ENCODE peak calls at places on chromosomes 4 and X, in five cellular contexts. P, V, A, Z and G are unnamed samples.

GRCh38 chr4:26235500-26235899 is 85.3 kb upstream of the RBPJ start:
- DNase-seq in P (peak), V (peak), Z (peak), A (no peak), G (no peak)

GRCh38 chr4:3462790-3463415 is at the start of gene DOK7:
- DNase-seq in A (no peak), Z (peak), P (no peak), V (no peak), G (no peak)

GRCh38 chr4:146401274-146401673 is 120.5 kb downstream of the SLC10A7 start:
- DNase-seq in P (no peak), Z (no peak), V (no peak), A (no peak), G (no peak)

GRCh38 chr4:2065106-2065930 is 6.2 kb downstream of the NAT8L start:
- DNase-seq in A (no peak), P (no peak), V (no peak), Z (no peak), G (no peak)

GRCh38 chr4:7398104-7398423 is 36.7 kb downstream of the PSAPL1 start:
- DNase-seq in A (no peak), Z (no peak), P (peak), V (no peak), G (no peak)

GRCh38 chr4:7427326-7428260 is 7.1 kb downstream of the PSAPL1 start:
- DNase-seq in P (no peak), V (no peak), Z (peak), A (no peak), G (no peak)

GRCh38 chrX:131818297-131818936 is 204.7 kb upstream of the STK26 start:
- DNase-seq in V (no peak), A (no peak), Z (no peak), P (no peak), G (no peak)

GRCh38 chr4:74631338-74631737 is 163.0 kb downstream of the BTC start:
- DNase-seq in P (no peak), V (peak), Z (no peak), A (no peak), G (no peak)

GRCh38 chr4:4420421-4420820 is 33.5 kb downstream of the NSG1 start:
- DNase-seq in P (no peak), V (no peak), Z (no peak), A (no peak), G (no peak)

GRCh38 chr4:112668131-112668530 is 31.2 kb downstream of the LARP7 start:
- DNase-seq in P (no peak), Z (no peak), A (no peak), V (no peak), G (no peak)

DNA sequence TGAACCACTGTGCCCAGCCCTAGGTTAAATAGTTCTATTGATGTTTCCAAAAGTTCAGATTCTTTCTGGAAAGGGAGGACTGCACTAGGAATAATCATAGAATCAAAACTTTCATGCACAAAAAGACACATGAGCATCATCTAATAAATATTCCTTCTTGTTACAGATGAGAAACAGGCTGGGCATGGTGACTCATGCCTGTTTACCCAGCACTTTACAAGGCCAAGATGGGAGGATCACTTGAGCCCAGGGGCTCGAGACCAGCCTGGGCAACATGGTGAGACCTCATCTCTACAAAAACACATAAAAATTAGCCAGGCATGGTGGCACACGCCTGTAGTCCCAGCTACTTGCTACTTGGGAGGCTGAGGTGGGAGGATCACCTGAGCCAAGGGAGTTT is 27.7 kb downstream of the LARP7 start:
- DNase-seq in V (peak), Z (no peak), P (no peak), A (peak), G (peak)
- H3K4me3 ChIP-seq in V (no peak), Z (no peak), P (no peak), A (no peak), G (no peak)

GRCh38 chr4:21641696-21642095 is 306.9 kb downstream of the KCNIP4 start:
- DNase-seq in Z (no peak), P (no peak), V (no peak), A (no peak), G (no peak)
- TF ChIP-seq CTCF in Z (no peak), P (no peak), V (no peak), A (no peak), G (no peak)

GRCh38 chrX:33970028-33970932 is 161.8 kb downstream of the FAM47A start:
- DNase-seq in Z (no peak), V (no peak), A (no peak), P (no peak), G (no peak)
- H3K4me3 ChIP-seq in Z (no peak), V (no peak), A (no peak), P (no peak), G (no peak)

GRCh38 chrX:111168314-111168713 is 72.3 kb downstream of the PAK3 start:
- DNase-seq in Z (no peak), A (no peak), V (no peak), P (no peak), G (no peak)
- TF ChIP-seq CTCF in Z (no peak), A (no peak), V (no peak), P (peak), G (peak)

DNA sequence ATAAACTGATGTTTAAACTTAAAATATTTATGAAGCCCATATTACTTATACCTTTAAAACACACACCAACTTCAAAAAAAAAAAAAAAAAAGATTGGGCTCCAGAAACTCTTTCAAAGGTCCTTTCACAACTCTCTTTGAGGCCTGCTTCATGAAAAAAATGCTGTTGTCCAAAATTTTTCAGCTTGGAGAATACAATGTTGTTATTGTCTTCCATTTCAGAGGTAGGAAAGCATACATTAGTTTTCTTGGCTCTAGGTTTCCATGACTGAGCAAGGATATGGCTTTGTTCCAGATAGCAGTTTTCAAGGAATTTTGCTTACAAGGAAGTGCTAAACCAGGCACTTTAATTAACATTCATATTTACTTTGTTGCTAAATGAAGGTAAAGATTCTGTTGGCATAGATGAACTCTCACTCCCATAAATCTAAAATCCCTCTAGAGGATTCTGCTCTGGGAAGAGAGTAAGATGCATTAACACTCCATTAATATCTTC is 118.6 kb downstream of the COL25A1 start:
- DNase-seq in Z (no peak), P (no peak), A (no peak), V (no peak), G (no peak)
- H3K4me3 ChIP-seq in Z (no peak), P (no peak), A (no peak), V (no peak), G (no peak)

DNA sequence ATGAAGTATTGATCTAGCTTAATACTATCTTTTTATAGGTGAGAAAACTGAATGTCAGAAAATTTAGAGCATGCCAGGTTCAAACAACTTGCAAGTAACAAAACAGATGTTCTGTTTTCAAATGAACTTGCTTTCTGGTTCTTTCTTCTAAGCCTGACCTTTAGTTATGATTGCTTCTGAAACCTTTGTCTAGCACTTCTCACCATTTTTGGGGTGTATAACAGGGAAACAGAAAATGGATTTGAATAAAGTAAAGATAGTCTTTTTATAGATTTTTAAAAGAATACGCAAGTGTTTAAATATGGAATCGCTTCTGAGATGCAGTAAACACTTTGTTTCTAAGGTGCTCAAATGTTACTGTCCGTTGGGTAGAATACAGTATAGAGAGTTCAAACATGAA is 687.2 kb upstream of the CPEB2 start:
- DNase-seq in A (no peak), Z (no peak), V (no peak), P (no peak), G (no peak)
- TF ChIP-seq CTCF in A (no peak), Z (no peak), V (no peak), P (no peak), G (no peak)

GRCh38 chrX:41711021-41711667 is 12.8 kb upstream of the GPR82 start:
- DNase-seq in Z (no peak), V (no peak), A (no peak), P (no peak), G (no peak)

GRCh38 chrX:41707218-41707617 is 16.8 kb upstream of the GPR82 start:
- DNase-seq in A (no peak), V (no peak), Z (no peak), P (no peak), G (no peak)

GRCh38 chrX:41705042-41705441 is 16.3 kb downstream of the GPR34 start:
- DNase-seq in A (no peak), V (no peak), Z (no peak), P (no peak), G (no peak)

GRCh38 chrX:41703574-41704029 is 14.8 kb downstream of the GPR34 start:
- DNase-seq in V (no peak), A (no peak), Z (no peak), P (no peak), G (no peak)

DNA sequence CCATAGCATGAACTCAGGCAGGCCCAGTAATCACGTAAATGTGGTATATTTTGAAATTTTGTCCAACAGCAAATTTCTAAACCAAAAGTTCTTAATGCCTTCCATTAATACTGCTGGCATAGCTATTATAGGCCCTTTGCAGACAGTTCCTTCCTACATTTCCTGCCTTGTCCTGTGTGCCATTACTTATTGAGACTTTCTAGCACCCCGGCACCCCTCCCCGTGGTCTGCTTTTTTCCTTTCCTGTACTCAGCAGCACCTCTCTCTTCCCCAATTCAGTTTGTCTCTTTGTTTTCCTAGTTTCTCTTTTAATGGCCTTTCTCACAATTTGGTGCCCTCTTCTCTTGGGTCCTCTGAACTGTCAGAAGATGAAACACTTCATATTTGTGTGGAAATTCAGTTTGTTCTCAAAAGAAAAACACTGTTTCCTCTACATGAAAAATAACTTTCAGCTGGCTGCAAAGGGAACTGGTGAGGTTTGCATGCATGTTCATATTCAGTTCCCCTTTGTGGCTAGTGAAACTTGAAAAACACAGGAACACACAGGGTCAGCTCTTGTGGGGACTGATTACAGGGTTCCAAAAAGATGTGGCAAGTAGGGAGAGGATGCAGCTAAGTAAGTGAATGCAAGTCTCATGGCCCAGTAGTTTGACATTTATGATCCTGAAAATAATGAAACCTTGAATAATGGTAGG is 17.1 kb downstream of the GPR34 start:
- DNase-seq in P (no peak), V (no peak), A (no peak), Z (no peak), G (no peak)
- H3K4me3 ChIP-seq in P (no peak), V (no peak), A (no peak), Z (no peak), G (no peak)

DNA sequence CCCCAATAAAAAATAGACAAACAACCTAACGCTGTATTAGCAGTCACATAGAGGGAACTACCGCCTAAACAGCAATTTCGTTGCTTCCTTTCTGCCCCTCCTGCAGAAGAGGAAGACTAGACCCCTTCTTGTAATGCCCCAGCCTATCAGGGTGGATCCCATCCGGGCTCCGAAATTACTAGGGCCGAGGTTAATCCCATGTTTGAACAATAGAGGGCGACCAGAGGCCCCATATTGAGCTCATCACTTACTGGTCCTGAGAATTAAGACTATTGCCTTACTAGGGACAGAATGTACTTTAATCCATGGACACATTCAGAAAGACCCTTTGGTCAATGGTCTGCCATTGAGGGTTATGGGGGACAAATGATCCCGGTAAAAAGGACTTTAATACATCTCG is 11.8 kb upstream of the ZNF630 start:
- DNase-seq in P (peak), A (peak), V (peak), Z (peak), G (no peak)
- TF ChIP-seq CTCF in P (peak), A (no peak), V (peak), Z (peak), G (peak)